ENCODE peak calls at places on chromosomes 4 and X, in five cellular contexts. G is activated CD8-positive, alpha-beta memory T cell treated with anti-CD3 and anti-CD28 coated beads, Interleukin-2, amount 10 ng/mL, durations not matched to agents 7 days and 5 days; O is stimulated activated CD4-positive, alpha-beta T cell treated with anti-CD3 and anti-CD28 coated beads, Interleukin-15, amount 100 ng/mL, for 1 hour; E is iris pigment epithelial cell; M is NCI-H1694 treated with DMSO at 0.1 percent for 48 hours. K is an unnamed sample.

GRCh38 chr4:84336964-84337705 is 162.0 kb downstream of the NKX6-1 start:
- DNase-seq in G (no peak), O (no peak), E (no peak), M (no peak), K (no peak)

GRCh38 chr4:3046623-3047022 is 27.7 kb downstream of the HTT-AS start:
- DNase-seq in G (no peak), O (no peak), E (no peak), M (no peak), K (no peak)

GRCh38 chrX:13048265-13048664 is 3.8 kb upstream of the FAM9C start:
- DNase-seq in G (no peak), O (no peak), E (peak), M (peak), K (peak)

GRCh38 chrX:48896611-48897011 is 957 bp downstream of the TIMM17B start:
- DNase-seq in G (no peak), O (no peak), E (peak), M (no peak), K (no peak)

GRCh38 chrX:37796805-37797204 is 16.9 kb downstream of the CYBB start:
- DNase-seq in G (no peak), O (no peak), E (no peak), M (no peak), K (peak)

GRCh38 chrX:24862343-24862742 is 153.4 kb downstream of the ARX start:
- DNase-seq in G (no peak), O (no peak), E (peak), M (no peak), K (no peak)

GRCh38 chrX:69362889-69363288 is 141.2 kb upstream of the NALF2 start:
- DNase-seq in G (no peak), O (no peak), E (no peak), M (peak), K (peak)

GRCh38 chrX:130032552-130032951 is 50.1 kb downstream of the BCORL1 start:
- DNase-seq in G (no peak), O (no peak), E (no peak), M (no peak), K (no peak)

GRCh38 chrX:84441143-84441542 is 61.1 kb downstream of the HDX start:
- DNase-seq in G (no peak), O (no peak), E (peak), M (no peak), K (no peak)

GRCh38 chr4:13527983-13528822 is 16.1 kb downstream of the NKX3-2 start:
- DNase-seq in G (no peak), O (no peak), E (no peak), M (no peak), K (no peak)

GRCh38 chrX:107721318-107721717 is 54.3 kb downstream of the TSC22D3 start:
- DNase-seq in G (no peak), O (no peak), E (no peak), M (no peak), K (no peak)

GRCh38 chr4:140717313-140717712 is 38.9 kb downstream of the TBC1D9 start:
- DNase-seq in G (no peak), O (no peak), E (no peak), M (no peak), K (no peak)

GRCh38 chr4:145014365-145014764 is 83.6 kb downstream of the ANAPC10 start:
- DNase-seq in G (no peak), O (no peak), E (no peak), M (no peak), K (no peak)

GRCh38 chr4:150135134-150135773 is 57.0 kb downstream of the DCLK2 start:
- DNase-seq in G (no peak), O (no peak), E (peak), M (no peak), K (peak)

K was measured in kidney tubule cell.